ENCODE peak calls at places on chromosome 22, in six cellular contexts. J is H1, B is IMR-90, R is neuronal stem cell, O is mesenchymal stem cell, Y is H9. A is an unnamed sample.

GRCh38 chr22:29339381-29340235 is 24.1 kb upstream of the RASL10A start:
- DNase-seq in J (no peak), B (no peak), R (no peak), O (no peak), Y (no peak), A (no peak)

GRCh38 chr22:40247976-40248375 is 70.3 kb downstream of the TNRC6B start:
- DNase-seq in J (no peak), B (no peak), R (no peak), O (no peak), Y (no peak), A (no peak)

GRCh38 chr22:43272869-43273318 is 70.3 kb downstream of the SCUBE1 start:
- DNase-seq in J (no peak), B (no peak), R (no peak), O (peak), Y (peak), A (peak)

GRCh38 chr22:49958961-49959781 is 1.4 kb upstream of the PIM3 start:
- DNase-seq in J (no peak), B (no peak), R (no peak), O (no peak), Y (no peak), A (no peak)

GRCh38 chr22:49554741-49555140 is 272.9 kb downstream of the BRD1 start:
- DNase-seq in J (no peak), B (no peak), R (no peak), O (no peak), Y (peak), A (no peak)

GRCh38 chr22:39504071-39504470 is 2.0 kb downstream of the MIEF1 start:
- DNase-seq in J (no peak), B (no peak), R (no peak), O (no peak), Y (no peak), A (no peak)

GRCh38 chr22:19853879-19854777 is 546 bp downstream of the GNB1L start:
- DNase-seq in J (no peak), B (no peak), R (no peak), O (no peak), Y (no peak), A (peak)

GRCh38 chr22:30880181-30880601 is 88.4 kb downstream of the MORC2 start:
- DNase-seq in J (no peak), B (no peak), R (no peak), O (no peak), Y (no peak), A (no peak)

GRCh38 chr22:31950226-31950625 is 5.9 kb downstream of the YWHAH start:
- DNase-seq in J (no peak), B (no peak), R (no peak), O (no peak), Y (no peak), A (no peak)

GRCh38 chr22:24391836-24392217 is 35.6 kb upstream of the ADORA2A start:
- DNase-seq in J (no peak), B (peak), R (no peak), O (peak), Y (no peak), A (no peak)

GRCh38 chr22:39311592-39312400 is 7.6 kb downstream of the RPL3 start:
- DNase-seq in J (no peak), B (no peak), R (no peak), O (no peak), Y (peak), A (peak)

GRCh38 chr22:19204640-19205039 is 26.1 kb upstream of the SLC25A1 start:
- DNase-seq in J (no peak), B (no peak), R (no peak), O (no peak), Y (no peak), A (no peak)

GRCh38 chr22:39546889-39547586 is 14.5 kb upstream of the RPS19BP1 start:
- DNase-seq in J (no peak), B (peak), R (no peak), O (peak), Y (no peak), A (no peak)

GRCh38 chr22:44098021-44098739 is 74.1 kb downstream of the PARVB start:
- DNase-seq in J (no peak), B (no peak), R (no peak), O (no peak), Y (no peak), A (peak)

GRCh38 chr22:25966448-25966913 is 202.8 kb upstream of the SEZ6L start:
- DNase-seq in J (no peak), B (no peak), R (no peak), O (no peak), Y (no peak), A (peak)

DNA sequence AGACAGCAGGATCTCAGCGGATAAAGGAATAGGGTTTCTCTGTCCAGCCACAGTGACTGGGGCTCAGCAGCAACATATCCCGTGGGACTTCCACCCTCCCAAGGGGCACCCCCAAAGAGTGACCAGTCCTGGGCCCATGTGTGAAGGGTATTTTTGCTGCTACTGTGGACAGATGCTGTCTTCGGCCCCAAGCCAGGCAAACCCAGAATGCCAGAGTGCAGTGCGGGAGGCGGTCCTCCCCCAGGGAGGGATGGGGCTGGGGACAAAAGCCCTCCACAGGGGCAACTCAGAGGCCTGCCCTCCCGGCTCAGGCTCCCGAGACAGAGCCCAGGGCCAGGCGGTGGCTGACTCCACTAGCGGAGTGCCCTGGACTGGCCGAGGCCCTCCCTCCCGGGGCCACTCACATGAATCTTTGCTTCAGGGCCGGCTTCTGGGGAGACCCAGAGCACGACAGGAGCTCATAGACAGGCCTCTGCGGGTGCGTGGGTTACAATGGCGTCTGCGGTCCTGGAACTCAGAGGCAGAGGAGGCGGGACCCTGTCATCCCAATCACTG is 34.7 kb upstream of the WNT7B start:
- DNase-seq in J (no peak), B (no peak), R (no peak), O (no peak), Y (no peak), A (no peak)
- H3K27ac ChIP-seq in J (no peak), B (no peak), R (no peak), O (no peak), Y (no peak), A (no peak)

DNA sequence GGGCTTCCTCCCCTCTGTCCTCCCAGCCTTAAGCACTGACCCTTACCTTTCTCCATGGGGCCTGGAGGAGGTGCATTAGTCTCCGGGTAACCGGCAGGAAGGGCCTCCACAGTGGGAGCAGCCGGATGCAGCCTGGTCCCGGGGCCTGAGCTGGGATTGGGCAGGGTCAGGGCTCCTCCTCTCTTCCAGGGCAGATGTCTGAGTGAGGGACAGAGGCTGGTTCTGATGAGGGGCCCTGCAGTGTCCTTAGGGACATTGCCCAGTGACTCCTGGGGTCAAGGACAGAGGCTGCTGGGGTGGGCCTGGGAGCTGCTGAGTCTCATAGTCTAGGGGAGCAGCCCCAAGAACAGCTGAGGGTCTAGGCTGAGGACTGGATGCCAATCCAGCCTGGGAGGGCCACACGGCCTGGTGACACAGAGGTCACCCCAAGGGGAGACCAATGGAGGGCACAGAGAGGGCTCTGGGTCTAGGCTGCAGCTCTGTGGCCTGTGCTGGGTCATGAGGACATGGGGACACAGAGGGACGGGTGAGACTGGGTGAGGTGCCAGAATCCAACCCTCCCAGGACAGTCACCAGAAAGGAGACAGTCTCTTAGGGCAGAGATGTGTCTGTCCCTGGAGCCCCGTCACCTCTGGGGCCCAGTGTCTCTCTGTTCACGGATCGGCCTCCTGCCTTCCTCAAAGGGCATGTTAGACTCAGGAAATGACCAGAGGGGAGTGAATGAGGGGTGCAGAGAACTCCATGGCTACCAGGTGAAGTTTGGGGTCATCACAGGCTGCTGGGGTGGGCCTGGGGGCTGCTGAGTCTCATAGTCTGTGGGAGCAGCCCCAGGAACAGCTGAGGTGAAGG is 6.5 kb downstream of the IGLL5 start:
- DNase-seq in J (no peak), B (no peak), R (no peak), O (no peak), Y (no peak), A (no peak)
- H3K23ac ChIP-seq in J (no peak), B (no peak), R (peak), O (no peak), Y (no peak), A (no peak)

GRCh38 chr22:41482319-41482935 is 13.5 kb downstream of the ACO2 start:
- DNase-seq in J (no peak), B (peak), R (no peak), O (peak), Y (no peak), A (no peak)
- H3K27ac ChIP-seq in J (peak), B (no peak), R (no peak), O (no peak), Y (no peak), A (no peak)

DNA sequence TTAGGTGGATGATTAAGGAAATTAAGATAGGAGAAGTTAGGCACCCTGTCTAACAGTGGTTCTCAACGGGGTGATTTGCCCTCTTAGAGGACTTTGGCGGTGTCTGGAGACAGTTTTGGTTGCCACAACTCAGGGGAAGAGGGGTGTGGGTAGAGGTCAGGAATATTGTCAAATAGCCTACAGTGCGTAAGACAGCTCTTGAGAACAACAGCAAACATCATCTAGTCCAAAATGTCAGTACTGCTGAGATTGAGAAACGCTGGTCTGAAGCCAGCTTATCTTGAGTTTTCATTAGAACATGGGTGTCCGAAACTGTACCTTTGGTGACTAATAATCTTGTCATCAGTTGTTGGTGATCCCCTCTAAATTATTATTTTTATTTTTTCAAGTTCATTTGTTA is 38.4 kb downstream of the CECR2 start:
- DNase-seq in J (no peak), B (no peak), R (no peak), O (no peak), Y (no peak), A (no peak)
- H3K23ac ChIP-seq in J (no peak), B (no peak), R (no peak), O (no peak), Y (no peak), A (no peak)

GRCh38 chr22:37352481-37352880 is 70.2 kb downstream of the CYTH4 start:
- DNase-seq in J (no peak), B (no peak), R (no peak), O (no peak), Y (no peak), A (no peak)

GRCh38 chr22:37355174-37355573 is 72.1 kb downstream of the ELFN2 start:
- DNase-seq in J (no peak), B (no peak), R (no peak), O (no peak), Y (no peak), A (no peak)

GRCh38 chr22:37353839-37354238 is 71.5 kb downstream of the CYTH4 start:
- DNase-seq in J (no peak), B (no peak), R (no peak), O (no peak), Y (no peak), A (no peak)

GRCh38 chr22:37356922-37357321 is 70.4 kb downstream of the ELFN2 start:
- DNase-seq in J (no peak), B (no peak), R (no peak), O (no peak), Y (no peak), A (no peak)

GRCh38 chr22:37354271-37355069 is 72.2 kb downstream of the CYTH4 start:
- DNase-seq in J (no peak), B (no peak), R (no peak), O (no peak), Y (no peak), A (no peak)
- H3K27ac ChIP-seq in J (no peak), B (no peak), R (no peak), O (peak), Y (no peak), A (no peak)

A was measured in mesendoderm.